ENCODE peak calls at places on chromosomes 4 and X, in five cellular contexts. J is heart right ventricle, O is NCI-H460, S is thyroid gland, U is SIG-M5. Y is an unnamed sample.
A peak's percentile ranks its signal among the peaks of the same experiment; 100 is the strongest.

GRCh38 chrX:131801911-131802310 is 221.2 kb upstream of the STK26 start:
- DNase-seq in J (no peak), O (no peak), S (no peak), U (no peak), Y (no peak)

GRCh38 chr4:158667651-158668198 is 4.0 kb downstream of the C4orf46 start:
- DNase-seq in J (no peak), O (no peak), S (no peak), U (peak; percentile 26), Y (no peak)

GRCh38 chr4:48162162-48162561 is 28.1 kb upstream of the TXK start:
- DNase-seq in J (no peak), O (no peak), S (no peak), U (no peak), Y (no peak)

GRCh38 chr4:121964958-121965357 is 13.1 kb upstream of the TRPC3 start:
- DNase-seq in J (no peak), O (no peak), S (no peak), U (no peak), Y (no peak)

GRCh38 chrX:133365886-133366611 is 49.2 kb downstream of the GPC4 start:
- DNase-seq in J (no peak), O (no peak), S (no peak), U (no peak), Y (no peak)

GRCh38 chrX:50978920-50979660 is 68.6 kb downstream of the BMP15 start:
- DNase-seq in J (no peak), O (no peak), S (no peak), U (no peak), Y (no peak)

GRCh38 chrX:129961180-129962083 is 21.0 kb upstream of the BCORL1 start:
- DNase-seq in J (peak; percentile 23), O (peak; percentile 62), S (peak; percentile 80), U (no peak), Y (no peak)

GRCh38 chrX:33134164-33134563 is 77.2 kb downstream of the DMD start:
- DNase-seq in J (no peak), O (no peak), S (no peak), U (no peak), Y (no peak)

GRCh38 chr4:144591401-144591800 is 54.6 kb upstream of the HHIP start:
- DNase-seq in J (no peak), O (no peak), S (peak; percentile 5), U (no peak), Y (no peak)

GRCh38 chr4:98319021-98319420 is 57.8 kb downstream of the RAP1GDS1 start:
- DNase-seq in J (no peak), O (no peak), S (no peak), U (no peak), Y (no peak)

GRCh38 chrX:107823456-107823855 is 2.2 kb upstream of the MID2 start:
- DNase-seq in J (no peak), O (peak; percentile 35), S (no peak), U (no peak), Y (no peak)

Y was measured in putamen.